ENCODE peak calls at places on chromosomes 1 and 21, in six cellular contexts. T, W, R, H, I and E are unnamed samples.

GRCh38 chr1:85047472-85048295 is 616 bp downstream of the MCOLN3 start:
- DNase-seq in T (no peak), W (peak), R (peak), H (peak), I (no peak), E (no peak)

GRCh38 chr1:56468472-56468871 is 110.9 kb downstream of the PLPP3 start:
- DNase-seq in T (no peak), W (no peak), R (no peak), H (no peak), I (no peak), E (no peak)

GRCh38 chr1:76510672-76511071 is 356.6 kb upstream of the ST6GALNAC5 start:
- DNase-seq in T (no peak), W (no peak), R (no peak), H (no peak), I (no peak), E (no peak)

GRCh38 chr21:46622226-46622625 is 13.2 kb upstream of the PRMT2 start:
- DNase-seq in T (peak), W (peak), R (no peak), H (no peak), I (no peak), E (peak)

GRCh38 chr1:174794861-174795260 is 204.9 kb upstream of the CACYBP start:
- DNase-seq in T (no peak), W (no peak), R (no peak), H (no peak), I (no peak), E (no peak)

GRCh38 chr1:116738673-116739370 is 15.4 kb upstream of the CD2 start:
- DNase-seq in T (no peak), W (no peak), R (no peak), H (no peak), I (no peak), E (no peak)

GRCh38 chr1:151056574-151056973 is 2.8 kb downstream of the CDC42SE1 start:
- DNase-seq in T (no peak), W (no peak), R (peak), H (no peak), I (no peak), E (no peak)

GRCh38 chr1:212291505-212292134 is 6.4 kb downstream of the PPP2R5A start:
- DNase-seq in T (peak), W (no peak), R (no peak), H (no peak), I (no peak), E (no peak)

GRCh38 chr1:3128431-3129132 is 59.6 kb downstream of the PRDM16 start:
- DNase-seq in T (no peak), W (no peak), R (no peak), H (no peak), I (no peak), E (no peak)

GRCh38 chr1:208207388-208208131 is 36.6 kb downstream of the PLXNA2 start:
- DNase-seq in T (peak), W (no peak), R (peak), H (peak), I (peak), E (peak)

GRCh38 chr1:159122005-159122621 is 45.5 kb upstream of the AIM2 start:
- DNase-seq in T (peak), W (no peak), R (no peak), H (no peak), I (no peak), E (no peak)

DNA sequence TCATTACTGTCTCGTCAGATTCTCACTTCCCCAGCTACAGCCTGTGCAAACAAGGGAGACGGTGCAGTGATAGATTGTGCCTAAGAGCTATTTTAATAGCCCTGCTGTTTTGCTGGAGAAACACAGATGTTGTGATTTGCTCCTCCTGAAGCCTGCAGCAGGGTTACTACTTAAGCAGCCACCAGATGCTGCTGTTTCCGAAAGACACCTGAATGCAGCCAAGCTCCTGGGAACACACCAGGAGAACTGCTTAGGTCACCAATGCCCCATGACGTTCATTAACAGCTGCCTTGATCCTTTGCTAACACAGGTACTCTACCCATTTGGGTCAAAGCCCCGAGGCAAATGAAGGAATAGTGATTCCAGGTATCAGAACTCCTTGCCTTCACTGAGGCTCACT is 411.8 kb upstream of the DAB1 start:
- DNase-seq in T (peak), W (no peak), R (no peak), H (no peak), I (no peak), E (no peak)
- TF ChIP-seq CTCF in T (peak), W (no peak), R (no peak), H (no peak), I (no peak), E (no peak)

GRCh38 chr1:101971309-101971708 is 25.4 kb downstream of the OLFM3 start:
- DNase-seq in T (peak), W (no peak), R (no peak), H (no peak), I (no peak), E (no peak)
- TF ChIP-seq CTCF in T (peak), W (no peak), R (no peak), H (no peak), I (no peak), E (no peak)

GRCh38 chr1:244010191-244010590 is 40.9 kb upstream of the ZBTB18 start:
- DNase-seq in T (no peak), W (no peak), R (no peak), H (no peak), I (no peak), E (no peak)
- TF ChIP-seq CTCF in T (peak), W (no peak), R (no peak), H (no peak), I (no peak), E (no peak)

GRCh38 chr1:109111386-109112055 is 2.4 kb upstream of the ELAPOR1 start:
- DNase-seq in T (peak), W (no peak), R (no peak), H (no peak), I (no peak), E (no peak)

GRCh38 chr1:109112652-109113285 is 1.1 kb upstream of the ELAPOR1 start:
- DNase-seq in T (peak), W (peak), R (peak), H (peak), I (peak), E (peak)

GRCh38 chr1:109107785-109108184 is 6.1 kb upstream of the ELAPOR1 start:
- DNase-seq in T (no peak), W (no peak), R (no peak), H (no peak), I (no peak), E (no peak)

GRCh38 chr1:109112056-109112651 is 1.8 kb upstream of the ELAPOR1 start:
- DNase-seq in T (peak), W (no peak), R (no peak), H (no peak), I (no peak), E (no peak)

DNA sequence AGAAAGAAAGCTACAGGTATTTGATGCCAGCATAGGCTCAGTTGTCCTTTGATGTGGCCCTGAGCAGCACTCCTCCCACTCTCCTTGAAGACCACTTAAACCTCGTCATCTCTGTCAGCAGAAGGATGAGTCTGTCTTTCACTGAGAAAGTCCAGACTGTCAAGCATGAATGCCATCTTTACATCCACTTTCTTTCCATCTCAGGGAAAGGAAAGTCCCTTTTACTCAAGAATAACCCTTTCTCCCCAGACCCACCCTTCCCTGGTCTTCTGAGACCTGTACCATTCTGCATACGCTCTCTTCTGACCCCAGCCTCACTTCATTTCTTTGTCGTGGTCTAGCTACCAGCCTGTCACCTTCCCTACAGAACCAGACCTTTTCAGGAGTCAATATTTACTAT is 4.0 kb upstream of the ELAPOR1 start:
- DNase-seq in T (no peak), W (no peak), R (no peak), H (no peak), I (no peak), E (no peak)
- TF ChIP-seq CTCF in T (no peak), W (no peak), R (no peak), H (no peak), I (no peak), E (no peak)

GRCh38 chr1:51569284-51570062 is 47.4 kb upstream of the OSBPL9 start:
- DNase-seq in T (peak), W (no peak), R (peak), H (peak), I (no peak), E (no peak)
- TF ChIP-seq CTCF in T (peak), W (no peak), R (no peak), H (no peak), I (no peak), E (no peak)